ENCODE peak calls at places on chromosomes 16 and 17, in six cellular contexts. T is tibial artery, R is H1, P is uterus, I is upper lobe of right lung, V is fibroblast of lung. N is an unnamed sample.

GRCh38 chr16:74556375-74556922 is 50.5 kb downstream of the GLG1 start:
- DNase-seq in R (no peak), V (no peak), P (no peak), T (no peak), I (no peak), N (no peak)

GRCh38 chr16:13997933-13998332 is 73.2 kb upstream of the MRTFB start:
- DNase-seq in P (no peak), T (no peak), V (no peak), I (no peak), R (no peak), N (no peak)

GRCh38 chr16:27195941-27196595 is 7.3 kb upstream of the KDM8 start:
- DNase-seq in I (no peak), V (no peak), T (no peak), R (no peak), P (no peak), N (no peak)

GRCh38 chr17:64418506-64419339 is 28.1 kb upstream of the PECAM1 start:
- DNase-seq in I (peak; percentile 40), P (no peak), T (no peak), R (no peak), V (peak; percentile 89), N (no peak)

GRCh38 chr17:45700171-45701090 is 83.7 kb upstream of the CRHR1 start:
- DNase-seq in V (no peak), R (no peak), P (no peak), T (no peak), I (no peak), N (no peak)

GRCh38 chr17:63274156-63274555 is 171.9 kb downstream of the CYB561 start:
- DNase-seq in I (no peak), V (peak; percentile 96), P (no peak), R (no peak), T (no peak), N (no peak)

GRCh38 chr17:4043862-4044261 is 79.6 kb upstream of the ATP2A3 start:
- DNase-seq in I (no peak), R (no peak), T (no peak), P (no peak), V (no peak), N (peak; percentile 28)

GRCh38 chr16:85935391-85935956 is 36.5 kb downstream of the IRF8 start:
- DNase-seq in V (no peak), T (no peak), I (no peak), P (no peak), R (no peak), N (no peak)

GRCh38 chr17:80737106-80738019 is 192.7 kb downstream of the RPTOR start:
- DNase-seq in I (no peak), T (no peak), P (no peak), R (no peak), V (no peak), N (no peak)

GRCh38 chr16:71931599-71931998 is 36.3 kb downstream of the IST1 start:
- DNase-seq in V (no peak), T (no peak), R (no peak), P (no peak), I (no peak), N (no peak)

GRCh38 chr17:13194887-13195286 is 177.1 kb upstream of the ELAC2 start:
- DNase-seq in T (no peak), P (no peak), I (no peak), V (no peak), R (no peak), N (no peak)

GRCh38 chr17:17376362-17376761 is 73.2 kb downstream of the NT5M start:
- DNase-seq in R (no peak), V (peak; percentile 52), P (no peak), T (no peak), I (peak; percentile 65), N (peak; percentile 64)

GRCh38 chr17:43750154-43750553 is 8.4 kb downstream of the SOST start:
- DNase-seq in V (no peak), I (no peak), P (no peak), R (no peak), T (no peak), N (no peak)

GRCh38 chr16:53465606-53466290 is 31.5 kb downstream of the RBL2 start:
- DNase-seq in T (no peak), P (no peak), I (no peak), V (peak; percentile 82), R (no peak), N (no peak)

GRCh38 chr17:75845933-75846700 is 1.9 kb upstream of the UNC13D start:
- DNase-seq in T (no peak), P (no peak), I (no peak), V (no peak), R (no peak), N (no peak)

GRCh38 chr17:26766743-26767142 is 527.2 kb upstream of the WSB1 start:
- DNase-seq in T (no peak), V (no peak), I (no peak), R (no peak), P (no peak), N (no peak)

GRCh38 chr16:14168146-14168545 is 97.0 kb downstream of the MRTFB start:
- DNase-seq in R (no peak), V (peak; percentile 48), T (no peak), I (no peak), P (no peak), N (no peak)

GRCh38 chr17:63751806-63752205 is 10.2 kb upstream of the STRADA start:
- DNase-seq in P (no peak), R (no peak), T (no peak), I (no peak), V (no peak), N (no peak)

GRCh38 chr16:66483689-66484452 is 56.8 kb downstream of the BEAN1 start:
- DNase-seq in T (peak; percentile 76), R (peak; percentile 69), V (peak; percentile 64), I (peak; percentile 91), P (peak; percentile 70), N (peak; percentile 80)

GRCh38 chr17:42122371-42123303 is at the start of gene HSPB9:
- DNase-seq in R (peak; percentile 54), T (no peak), I (peak; percentile 84), V (no peak), P (no peak), N (peak; percentile 61)

GRCh38 chr17:46136820-46137219 is 56.4 kb downstream of the KANSL1 start:
- DNase-seq in T (no peak), V (no peak), R (no peak), P (no peak), I (no peak), N (no peak)

GRCh38 chr17:2101448-2102257 is 46.8 kb downstream of the HIC1 start:
- DNase-seq in I (peak; percentile 88), P (peak; percentile 70), T (no peak), R (no peak), V (no peak), N (peak; percentile 97)

GRCh38 chr16:72554935-72555334 is 383.0 kb upstream of the PMFBP1 start:
- DNase-seq in V (no peak), T (no peak), I (no peak), P (no peak), R (no peak), N (no peak)

GRCh38 chr16:57984443-57985203 is 13.7 kb upstream of the CNGB1 start:
- DNase-seq in I (peak; percentile 95), V (peak; percentile 70), T (peak; percentile 74), R (peak; percentile 93), P (peak; percentile 93), N (peak; percentile 94)

GRCh38 chr16:733382-734207 is 6.7 kb downstream of the HAGHL start:
- DNase-seq in P (no peak), V (no peak), T (no peak), R (no peak), I (no peak), N (no peak)

DNA sequence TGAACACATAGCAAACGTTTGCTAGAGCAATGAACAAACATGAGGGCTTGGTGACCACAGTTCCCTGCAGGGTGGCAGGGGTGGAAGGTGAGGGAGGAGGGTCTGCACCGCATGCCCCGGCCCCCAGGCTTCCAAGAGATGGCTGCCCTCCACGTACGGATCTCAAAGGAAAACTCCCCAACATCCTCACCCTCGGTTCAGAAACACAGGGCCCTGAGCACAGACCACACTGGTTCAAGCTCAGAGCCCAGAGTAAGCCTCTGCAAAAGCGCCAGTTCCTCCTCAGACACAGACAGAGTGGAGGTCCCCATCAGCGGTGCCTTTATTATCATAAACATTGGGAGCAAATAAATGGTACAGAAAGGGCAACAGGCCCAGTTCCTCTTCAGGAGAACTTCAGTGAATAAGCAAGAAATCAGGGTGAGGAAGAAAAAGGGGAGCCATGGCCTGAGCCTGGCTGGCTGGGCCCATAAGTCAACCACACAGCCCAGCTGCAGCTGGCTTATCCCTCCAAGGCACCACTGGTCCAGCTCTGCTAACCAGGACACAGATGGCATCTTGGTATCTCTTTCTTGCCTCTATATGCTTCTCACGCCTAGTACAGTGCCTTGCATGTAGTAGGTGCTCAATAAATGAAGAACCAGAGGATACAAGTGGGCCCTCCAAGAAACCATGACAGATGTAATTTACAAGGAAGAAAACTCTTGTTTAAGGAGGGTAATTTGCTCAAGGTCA is 11.0 kb downstream of the MPO start:
- DNase-seq in R (no peak), I (no peak), P (no peak), T (no peak), V (no peak), N (no peak)
- TF ChIP-seq CTCF in R (no peak), I (no peak), P (no peak), T (no peak), V (no peak), N (no peak)

DNA sequence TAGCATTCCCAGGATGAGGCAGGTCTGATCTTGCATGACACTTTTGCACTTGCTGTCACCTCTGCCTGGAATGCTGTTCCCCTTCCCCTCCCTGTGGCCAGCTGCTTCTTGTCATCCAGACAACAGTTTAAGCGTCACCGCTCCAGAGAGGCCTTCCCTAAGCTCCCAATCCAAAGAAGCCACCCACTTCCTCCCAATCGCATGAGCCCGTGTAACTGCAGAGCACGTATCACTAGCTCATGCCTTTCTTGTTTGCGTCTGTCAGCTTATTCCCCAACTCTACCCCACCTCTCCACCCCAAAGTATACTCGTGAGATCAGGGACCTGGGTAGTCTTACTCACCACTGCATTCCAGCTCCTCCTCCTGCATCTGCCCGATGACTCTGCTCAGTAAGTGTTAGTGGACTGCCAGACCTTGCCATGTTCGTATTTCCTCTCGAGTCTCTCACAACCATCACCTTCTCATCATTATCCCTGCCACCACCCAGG is 92.8 kb downstream of the GAS7 start:
- DNase-seq in T (no peak), R (no peak), I (no peak), V (peak; percentile 85), P (peak; percentile 75), N (no peak)
- H3K4me1 ChIP-seq in T (no peaks in the 10 kb centered on the region), R (no peaks in the 10 kb centered on the region), I (no peaks in the 10 kb centered on the region), V (no peaks in the 10 kb centered on the region), P (no peaks in the 10 kb centered on the region), N (no peaks in the 10 kb centered on the region)

GRCh38 chr16:11121909-11122692 is 133.9 kb downstream of the SOCS1 start:
- DNase-seq in V (no peak), I (no peak), T (no peak), R (no peak), P (no peak), N (no peak)
- H3K27ac ChIP-seq in V (no peak overlapping the region), I (no peak overlapping the region), T (no peak overlapping the region), R (no peak overlapping the region), P (no peak overlapping the region), N (no peak overlapping the region)

GRCh38 chr17:8056976-8057625 is 18.2 kb downstream of the ALOX15B start:
- DNase-seq in P (no peak), R (no peak), V (no peak), T (no peak), I (peak; percentile 63), N (no peak)
- TF ChIP-seq CTCF in P (no peak), R (no peak), V (no peak), T (no peak), I (no peak), N (no peak)

N was measured in thyroid gland.